ENCODE peak calls at places on chromosome 17, in five cellular contexts. S is T-helper 1 cell, U is NCI-H187, A is nucleus accumbens, W is choroid plexus epithelial cell. Q is an unnamed sample.
A peak's percentile ranks its signal among the peaks of the same experiment; 100 is the strongest.

GRCh38 chr17:27485125-27485524 is 28.9 kb downstream of the KSR1 start:
- DNase-seq in S (no peak), U (no peak), A (no peak), W (no peak), Q (no peak)

GRCh38 chr17:65743313-65743665 is 181.8 kb upstream of the AXIN2 start:
- DNase-seq in S (no peak), U (no peak), A (no peak), W (peak; percentile 69), Q (peak; percentile 67)

GRCh38 chr17:62703776-62704380 is 76.4 kb downstream of the MRC2 start:
- DNase-seq in S (peak; percentile 52), U (peak; percentile 51), A (peak; percentile 64), W (peak; percentile 62), Q (peak; percentile 63)

GRCh38 chr17:49717371-49717841 is 9.6 kb upstream of the SLC35B1 start:
- DNase-seq in S (no peak), U (no peak), A (no peak), W (no peak), Q (peak; percentile 84)

GRCh38 chr17:78595135-78595810 is 18.1 kb upstream of the DNAH17 start:
- DNase-seq in S (no peak), U (no peak), A (no peak), W (no peak), Q (no peak)

GRCh38 chr17:49793309-49793708 is 4.8 kb downstream of the KAT7 start:
- DNase-seq in S (no peak), U (no peak), A (no peak), W (no peak), Q (no peak)

GRCh38 chr17:7323731-7324437 is 5.3 kb downstream of the NEURL4 start:
- DNase-seq in S (peak; percentile 57), U (no peak), A (no peak), W (peak; percentile 51), Q (no peak)

GRCh38 chr17:41992576-41992975 is 24.7 kb downstream of the DNAJC7 start:
- DNase-seq in S (no peak), U (no peak), A (peak; percentile 41), W (peak; percentile 39), Q (peak; percentile 84)

GRCh38 chr17:12973496-12974318 is 44.1 kb downstream of the ELAC2 start:
- DNase-seq in S (no peak), U (no peak), A (peak; percentile 7), W (no peak), Q (no peak)

GRCh38 chr17:44774271-44775135 is 15.7 kb downstream of the ADAM11 start:
- DNase-seq in S (peak; percentile 84), U (peak; percentile 77), A (peak; percentile 69), W (peak; percentile 78), Q (peak; percentile 75)

GRCh38 chr17:66272699-66273390 is 29.6 kb upstream of the PRKCA start:
- DNase-seq in S (no peak), U (no peak), A (no peak), W (peak; percentile 47), Q (peak; percentile 85)

GRCh38 chr17:82235775-82236141 is 6.9 kb downstream of the SLC16A3 start:
- DNase-seq in S (no peak), U (no peak), A (no peak), W (no peak), Q (no peak)

GRCh38 chr17:40022961-40023541 is 7.8 kb downstream of the CSF3 start:
- DNase-seq in S (no peak), U (no peak), A (no peak), W (no peak), Q (no peak)

GRCh38 chr17:59378621-59379194 is 47.3 kb downstream of the YPEL2 start:
- DNase-seq in S (no peak), U (no peak), A (no peak), W (peak; percentile 81), Q (peak; percentile 68)

GRCh38 chr17:42405963-42406495 is 17.0 kb downstream of the CAVIN1 start:
- DNase-seq in S (peak; percentile 81), U (peak; percentile 43), A (peak; percentile 33), W (peak; percentile 74), Q (peak; percentile 62)

GRCh38 chr17:82457790-82458129 is 781 bp upstream of the NARF start:
- DNase-seq in S (no peak), U (no peak), A (no peak), W (no peak), Q (no peak)

GRCh38 chr17:61285483-61286320 is 113.9 kb upstream of the TBX2 start:
- DNase-seq in S (no peak), U (no peak), A (no peak), W (peak; percentile 86), Q (peak; percentile 92)

GRCh38 chr17:31877911-31878702 is 19.1 kb upstream of the COPRS start:
- DNase-seq in S (no peak), U (no peak), A (no peak), W (peak; percentile 96), Q (peak; percentile 18)

GRCh38 chr17:82647593-82648164 is 565 bp downstream of the WDR45B start:
- DNase-seq in S (peak; percentile 42), U (no peak), A (no peak), W (no peak), Q (no peak)

GRCh38 chr17:65156185-65156834 is 19.1 kb downstream of the RGS9 start:
- DNase-seq in S (no peak), U (no peak), A (no peak), W (no peak), Q (no peak)

GRCh38 chr17:30379303-30380105 is 777 bp downstream of the CPD start:
- DNase-seq in S (peak; percentile 8), U (no peak), A (peak; percentile 35), W (no peak), Q (no peak)

GRCh38 chr17:75892556-75893224 is 4.1 kb downstream of the TRIM65 start:
- DNase-seq in S (no peak), U (no peak), A (no peak), W (no peak), Q (no peak)

GRCh38 chr17:77494664-77495435 is 354.1 kb downstream of the SEC14L1 start:
- DNase-seq in S (peak; percentile 72), U (peak; percentile 2), A (peak; percentile 42), W (peak; percentile 74), Q (peak; percentile 56)

GRCh38 chr17:64056269-64057005 is 36.0 kb upstream of the ICAM2 start:
- DNase-seq in S (no peak), U (no peak), A (no peak), W (no peak), Q (no peak)

GRCh38 chr17:16491131-16491702 is 776 bp downstream of the LRRC75A start:
- DNase-seq in S (no peak), U (no peak), A (no peak), W (no peak), Q (no peak)

GRCh38 chr17:68182940-68183551 is 64.8 kb upstream of the AMZ2 start:
- DNase-seq in S (peak; percentile 73), U (no peak), A (no peak), W (no peak), Q (no peak)

GRCh38 chr17:41457656-41458055 is 9.5 kb downstream of the KRT32 start:
- DNase-seq in S (no peak), U (no peak), A (no peak), W (no peak), Q (no peak)